ENCODE peak calls at places on chromosome 11, in ten cellular contexts. A is pancreas; L is activated CD4-positive, alpha-beta T cell treated with anti-CD3 and anti-CD28 coated beads for 24 hours; T is sigmoid colon; R is GM04503; X is AG10803; P is RKO; Y is Calu3; I is NB4; C is transverse colon. O is an unnamed sample.

GRCh38 chr11:2518983-2519340 is 74.2 kb downstream of the KCNQ1 start:
- DNase-seq in P (no peak), R (no peak), I (no peak), T (peak), Y (no peak), L (no peak), X (no peak), A (peak), C (peak), O (no peak)

GRCh38 chr11:33909552-33909951 is 17.7 kb upstream of the LMO2 start:
- DNase-seq in T (no peak), Y (no peak), L (no peak), C (no peak), X (no peak), P (no peak), R (no peak), I (no peak), A (no peak), O (no peak)

GRCh38 chr11:46275964-46276641 is 1.4 kb upstream of the CREB3L1 start:
- DNase-seq in R (no peak), X (no peak), L (no peak), P (no peak), C (peak), Y (no peak), T (no peak), A (peak), I (no peak), O (no peak)

GRCh38 chr11:123284454-123284853 is 89.4 kb upstream of the CLMP start:
- DNase-seq in L (no peak), Y (no peak), A (no peak), C (no peak), I (no peak), R (no peak), X (no peak), T (no peak), P (no peak), O (no peak)

GRCh38 chr11:116335078-116335477 is 437.7 kb downstream of the BUD13 start:
- DNase-seq in Y (no peak), P (no peak), C (no peak), I (no peak), T (no peak), X (no peak), R (no peak), L (no peak), A (no peak), O (no peak)

GRCh38 chr11:69618237-69618636 is 22.7 kb upstream of the CCND1 start:
- DNase-seq in T (peak), I (no peak), L (no peak), C (no peak), A (no peak), X (no peak), Y (no peak), R (no peak), P (no peak), O (no peak)

GRCh38 chr11:78395597-78395996 is 22.0 kb downstream of the GAB2 start:
- DNase-seq in C (no peak), Y (no peak), T (no peak), P (no peak), A (no peak), I (no peak), L (no peak), R (no peak), X (no peak), O (no peak)

GRCh38 chr11:125990244-125990643 is 44.4 kb downstream of the VSIG10L2 start:
- DNase-seq in T (no peak), C (no peak), P (no peak), X (peak), A (no peak), R (peak), I (no peak), Y (no peak), L (no peak), O (no peak)

GRCh38 chr11:75352417-75353206 is 1.2 kb upstream of the ARRB1 start:
- DNase-seq in X (no peak), P (no peak), Y (peak), R (no peak), L (no peak), T (peak), A (peak), C (peak), I (no peak), O (no peak)

GRCh38 chr11:18792066-18792591 is 531 bp upstream of the PTPN5 start:
- DNase-seq in P (no peak), T (no peak), A (no peak), L (no peak), I (no peak), R (no peak), Y (no peak), C (no peak), X (no peak), O (no peak)

GRCh38 chr11:72668645-72669347 is 5.4 kb downstream of the PDE2A start:
- DNase-seq in R (no peak), A (no peak), T (no peak), L (peak), X (no peak), P (no peak), I (peak), C (no peak), Y (no peak), O (no peak)

GRCh38 chr11:8717876-8718753 is 35.5 kb downstream of the RPL27A start:
- DNase-seq in T (peak), C (peak), R (no peak), A (peak), X (peak), P (peak), Y (peak), I (peak), L (no peak), O (no peak)

GRCh38 chr11:1565904-1566247 is 6.2 kb downstream of the DUSP8 start:
- DNase-seq in A (no peak), T (no peak), X (no peak), L (no peak), R (no peak), C (no peak), P (no peak), Y (no peak), I (no peak), O (no peak)

GRCh38 chr11:60750911-60751310 is 5.8 kb upstream of the MS4A15 start:
- DNase-seq in I (no peak), L (no peak), R (no peak), Y (no peak), T (no peak), A (no peak), C (no peak), X (no peak), P (no peak), O (no peak)

GRCh38 chr11:65618763-65619162 is 3.2 kb downstream of the PCNX3 start:
- DNase-seq in L (no peak), A (no peak), I (no peak), T (no peak), Y (no peak), P (no peak), R (no peak), C (no peak), X (no peak), O (no peak)

GRCh38 chr11:4038973-4039372 is 55.6 kb upstream of the RRM1 start:
- DNase-seq in P (peak), A (no peak), L (no peak), R (no peak), Y (no peak), X (no peak), I (no peak), C (no peak), T (no peak), O (no peak)

GRCh38 chr11:134727636-134728035 is 315.6 kb upstream of the B3GAT1 start:
- DNase-seq in L (no peak), Y (no peak), P (no peak), I (no peak), R (no peak), C (no peak), X (no peak), T (no peak), A (no peak), O (no peak)

GRCh38 chr11:34029176-34029575 is 22.4 kb upstream of the CAPRIN1 start:
- DNase-seq in L (no peak), I (no peak), X (no peak), R (no peak), P (no peak), T (no peak), Y (no peak), C (peak), A (no peak), O (no peak)

GRCh38 chr11:69601346-69601975 is 39.5 kb upstream of the CCND1 start:
- DNase-seq in R (no peak), C (no peak), Y (no peak), A (no peak), I (no peak), P (no peak), L (no peak), T (no peak), X (no peak), O (no peak)

GRCh38 chr11:111990381-111990780 is 34.8 kb upstream of the DLAT start:
- DNase-seq in P (no peak), X (no peak), L (no peak), R (no peak), T (no peak), C (no peak), Y (no peak), I (no peak), A (no peak), O (no peak)

GRCh38 chr11:67663515-67664212 is 10.8 kb downstream of the ALDH3B2 start:
- DNase-seq in L (no peak), R (no peak), X (no peak), I (no peak), Y (no peak), A (no peak), T (no peak), P (no peak), C (no peak), O (no peak)

GRCh38 chr11:110173775-110174644 is 80.8 kb downstream of the ZC3H12C start:
- DNase-seq in Y (peak), T (peak), L (peak), I (peak), R (no peak), A (peak), C (peak), P (no peak), X (peak), O (peak)

GRCh38 chr11:9838961-9839360 is 175.1 kb downstream of the SWAP70 start:
- DNase-seq in Y (no peak), R (no peak), P (no peak), X (no peak), C (no peak), A (no peak), L (no peak), I (no peak), T (no peak), O (no peak)

GRCh38 chr11:126824035-126824607 is 176.4 kb downstream of the KIRREL3 start:
- DNase-seq in T (no peak), X (no peak), R (no peak), P (no peak), L (no peak), A (no peak), C (no peak), Y (no peak), I (no peak), O (no peak)

GRCh38 chr11:128941573-128942271 is 949 bp downstream of the TP53AIP1 start:
- DNase-seq in C (no peak), Y (no peak), T (no peak), L (no peak), R (no peak), I (no peak), X (no peak), A (no peak), P (no peak), O (no peak)

GRCh38 chr11:68643576-68643975 is 40.8 kb upstream of the GAL start:
- DNase-seq in C (no peak), L (no peak), X (no peak), A (no peak), T (no peak), I (no peak), R (no peak), P (no peak), Y (no peak), O (no peak)

GRCh38 chr11:113305440-113306336 is 8.7 kb upstream of the TTC12 start:
- DNase-seq in X (peak), C (peak), I (peak), L (peak), A (peak), R (no peak), P (peak), T (peak), Y (peak), O (peak)

GRCh38 chr11:96037267-96037990 is 113.5 kb upstream of the MTMR2 start:
- DNase-seq in R (peak), I (no peak), P (peak), L (no peak), X (peak), C (no peak), Y (peak), T (no peak), A (no peak), O (no peak)

GRCh38 chr11:77431813-77432212 is 42.1 kb downstream of the PAK1 start:
- DNase-seq in C (no peak), P (no peak), X (no peak), Y (no peak), L (no peak), I (no peak), T (no peak), R (no peak), A (no peak), O (no peak)

GRCh38 chr11:76614471-76615183 is 55.9 kb downstream of the LRRC32 start:
- DNase-seq in C (no peak), A (no peak), I (no peak), P (no peak), T (peak), L (no peak), X (peak), R (no peak), Y (no peak), O (no peak)

GRCh38 chr11:132099692-132100091 is 729.3 kb downstream of the NTM start:
- DNase-seq in Y (no peak), X (no peak), I (peak), A (no peak), P (peak), L (no peak), C (no peak), R (no peak), T (no peak), O (no peak)

GRCh38 chr11:44876923-44877322 is 73.8 kb downstream of the TP53I11 start:
- DNase-seq in T (no peak), R (no peak), C (no peak), P (no peak), Y (no peak), X (no peak), L (no peak), I (no peak), A (no peak), O (no peak)

GRCh38 chr11:70732493-70733206 is 334.3 kb downstream of the CTTN start:
- DNase-seq in T (no peak), L (no peak), P (no peak), A (no peak), R (no peak), Y (no peak), X (no peak), I (no peak), C (no peak), O (no peak)

GRCh38 chr11:61963016-61963281 is 4.5 kb downstream of the FTH1 start:
- DNase-seq in T (no peak), R (no peak), Y (no peak), L (no peak), I (no peak), P (no peak), C (peak), A (no peak), X (no peak), O (peak)

GRCh38 chr11:126544311-126545056 is 189.0 kb downstream of the ST3GAL4 start:
- DNase-seq in T (peak), L (no peak), C (peak), I (peak), A (no peak), R (peak), X (peak), P (no peak), Y (no peak), O (no peak)

GRCh38 chr11:75225794-75226193 is 14.8 kb upstream of the TPBGL start:
- DNase-seq in C (no peak), L (no peak), A (no peak), T (no peak), I (no peak), P (no peak), X (no peak), R (no peak), Y (no peak), O (no peak)

GRCh38 chr11:124633355-124633754 is 10.7 kb downstream of the TBRG1 start:
- DNase-seq in I (no peak), A (no peak), T (no peak), P (peak), L (no peak), R (no peak), C (no peak), X (no peak), Y (no peak), O (no peak)

O was measured in D721Med.